ENCODE peak calls at places on chromosomes 7 and 10, in five cellular contexts. One of them, this sample, is unnamed. For H3K27me3, the result is how much of the 10 kb centered on the place peaks cover.

GRCh38 chr10:57925045-57925444 is 342.6 kb downstream of the IPMK start:
- DNase-seq in mesendoderm: no peak
- DNase-seq in heart left ventricle: no peak
- DNase-seq in HepG2: no peak
- DNase-seq in IMR-90: no peak
- DNase-seq in this sample: no peak

GRCh38 chr10:16843252-16843870 is 26.1 kb upstream of the RSU1 start:
- DNase-seq in mesendoderm: peak
- DNase-seq in IMR-90: peak
- DNase-seq in HepG2: peak
- DNase-seq in heart left ventricle: no peak
- DNase-seq in this sample: no peak

GRCh38 chr7:98870071-98870651 is 347 bp upstream of the TMEM130 start:
- DNase-seq in heart left ventricle: peak
- DNase-seq in IMR-90: peak
- DNase-seq in HepG2: no peak
- DNase-seq in mesendoderm: peak
- DNase-seq in this sample: no peak

GRCh38 chr7:21690717-21691116 is 147.9 kb downstream of the DNAH11 start:
- DNase-seq in heart left ventricle: no peak
- DNase-seq in mesendoderm: peak
- DNase-seq in IMR-90: no peak
- DNase-seq in HepG2: no peak
- DNase-seq in this sample: no peak

GRCh38 chr10:35322636-35323035 is 13.7 kb upstream of the CCNY start:
- DNase-seq in mesendoderm: no peak
- DNase-seq in IMR-90: no peak
- DNase-seq in heart left ventricle: no peak
- DNase-seq in HepG2: no peak
- DNase-seq in this sample: no peak

GRCh38 chr10:73060738-73061635 is 35.7 kb downstream of the P4HA1 start:
- DNase-seq in heart left ventricle: no peak
- DNase-seq in mesendoderm: peak
- DNase-seq in IMR-90: peak
- DNase-seq in HepG2: peak
- DNase-seq in this sample: no peak

GRCh38 chr7:96319444-96319843 is 2.5 kb downstream of the SLC25A13 start:
- DNase-seq in HepG2: no peak
- DNase-seq in mesendoderm: no peak
- DNase-seq in heart left ventricle: no peak
- DNase-seq in IMR-90: no peak
- DNase-seq in this sample: no peak

GRCh38 chr7:75995052-75995471 is 667 bp upstream of the TMEM120A start:
- DNase-seq in IMR-90: no peak
- DNase-seq in HepG2: no peak
- DNase-seq in heart left ventricle: peak
- DNase-seq in mesendoderm: no peak
- DNase-seq in this sample: no peak

GRCh38 chr10:37478381-37478780 is 353.0 kb downstream of the ANKRD30A start:
- DNase-seq in HepG2: no peak
- DNase-seq in heart left ventricle: no peak
- DNase-seq in mesendoderm: no peak
- DNase-seq in IMR-90: no peak
- DNase-seq in this sample: no peak

GRCh38 chr7:50267525-50268041 is 36.9 kb upstream of the IKZF1 start:
- DNase-seq in mesendoderm: no peak
- DNase-seq in heart left ventricle: no peak
- DNase-seq in IMR-90: no peak
- DNase-seq in HepG2: no peak
- DNase-seq in this sample: no peak

GRCh38 chr7:22992874-22993840 is 20.8 kb downstream of the HYCC1 start:
- DNase-seq in mesendoderm: no peak
- DNase-seq in heart left ventricle: no peak
- DNase-seq in IMR-90: no peak
- DNase-seq in HepG2: no peak
- DNase-seq in this sample: no peak

GRCh38 chr7:28065721-28066285 is 114.8 kb downstream of the JAZF1 start:
- DNase-seq in IMR-90: no peak
- DNase-seq in mesendoderm: peak
- DNase-seq in HepG2: no peak
- DNase-seq in heart left ventricle: no peak
- DNase-seq in this sample: no peak

GRCh38 chr10:11515596-11516418 is 95.6 kb downstream of the USP6NL start:
- DNase-seq in heart left ventricle: peak
- DNase-seq in IMR-90: peak
- DNase-seq in HepG2: peak
- DNase-seq in mesendoderm: peak
- DNase-seq in this sample: no peak

GRCh38 chr10:717458-717857 is 28.0 kb upstream of the DIP2C start:
- DNase-seq in HepG2: no peak
- DNase-seq in heart left ventricle: no peak
- DNase-seq in IMR-90: no peak
- DNase-seq in mesendoderm: no peak
- DNase-seq in this sample: no peak

GRCh38 chr10:43160919-43161251 is 22.6 kb downstream of the CSGALNACT2 start:
- DNase-seq in IMR-90: no peak
- DNase-seq in HepG2: no peak
- DNase-seq in mesendoderm: no peak
- DNase-seq in heart left ventricle: no peak
- DNase-seq in this sample: no peak

GRCh38 chr10:91977501-91977900 is 53.9 kb downstream of the BTAF1 start:
- DNase-seq in HepG2: no peak
- DNase-seq in mesendoderm: no peak
- DNase-seq in heart left ventricle: no peak
- DNase-seq in IMR-90: no peak
- DNase-seq in this sample: no peak

GRCh38 chr7:70047891-70048448 is 449.7 kb downstream of the AUTS2 start:
- DNase-seq in IMR-90: no peak
- DNase-seq in mesendoderm: no peak
- DNase-seq in HepG2: no peak
- DNase-seq in heart left ventricle: no peak
- DNase-seq in this sample: no peak

GRCh38 chr10:32205666-32206065 is 141.3 kb downstream of the EPC1 start:
- DNase-seq in IMR-90: peak
- DNase-seq in HepG2: no peak
- DNase-seq in heart left ventricle: no peak
- DNase-seq in mesendoderm: no peak
- DNase-seq in this sample: no peak

GRCh38 chr7:1859266-1860035 is 189.4 kb downstream of the ELFN1 start:
- DNase-seq in heart left ventricle: peak
- DNase-seq in HepG2: no peak
- DNase-seq in IMR-90: no peak
- DNase-seq in mesendoderm: no peak
- DNase-seq in this sample: no peak

GRCh38 chr10:10869592-10869991 is 148.1 kb upstream of the CELF2 start:
- DNase-seq in HepG2: no peak
- DNase-seq in mesendoderm: peak
- DNase-seq in heart left ventricle: no peak
- DNase-seq in IMR-90: peak
- DNase-seq in this sample: no peak

GRCh38 chr10:15144788-15145187 is 23.7 kb downstream of the NMT2 start:
- DNase-seq in IMR-90: peak
- DNase-seq in heart left ventricle: no peak
- DNase-seq in HepG2: no peak
- DNase-seq in mesendoderm: no peak
- DNase-seq in this sample: no peak

GRCh38 chr10:3045471-3046209 is 21.7 kb upstream of the PFKP start:
- DNase-seq in IMR-90: peak
- DNase-seq in mesendoderm: peak
- DNase-seq in heart left ventricle: peak
- DNase-seq in HepG2: peak
- DNase-seq in this sample: peak

GRCh38 chr7:26348234-26348851 is 56.7 kb downstream of the SNX10 start:
- DNase-seq in heart left ventricle: no peak
- DNase-seq in mesendoderm: no peak
- DNase-seq in IMR-90: no peak
- DNase-seq in HepG2: peak
- DNase-seq in this sample: peak

GRCh38 chr10:95181731-95182130 is 12.3 kb upstream of the ACSM6 start:
- DNase-seq in IMR-90: peak
- DNase-seq in mesendoderm: no peak
- DNase-seq in HepG2: peak
- DNase-seq in heart left ventricle: no peak
- DNase-seq in this sample: no peak

GRCh38 chr10:3681642-3682554 is 103.1 kb downstream of the KLF6 start:
- DNase-seq in mesendoderm: peak
- DNase-seq in IMR-90: no peak
- DNase-seq in heart left ventricle: no peak
- DNase-seq in HepG2: no peak
- DNase-seq in this sample: no peak

GRCh38 chr10:132251928-132252327 is 55.8 kb downstream of the STK32C start:
- DNase-seq in mesendoderm: no peak
- DNase-seq in heart left ventricle: no peak
- DNase-seq in IMR-90: no peak
- DNase-seq in HepG2: peak
- DNase-seq in this sample: no peak

GRCh38 chr7:25851332-25852248 is 300.4 kb upstream of the NFE2L3 start:
- DNase-seq in mesendoderm: peak
- DNase-seq in heart left ventricle: peak
- DNase-seq in HepG2: peak
- DNase-seq in IMR-90: peak
- DNase-seq in this sample: no peak

GRCh38 chr10:124670849-124671248 is 73.3 kb downstream of the FAM53B start:
- DNase-seq in mesendoderm: no peak
- DNase-seq in IMR-90: no peak
- DNase-seq in HepG2: no peak
- DNase-seq in heart left ventricle: no peak
- DNase-seq in this sample: no peak

GRCh38 chr10:5534880-5535856 is 10.4 kb downstream of the CALML3 start:
- DNase-seq in heart left ventricle: no peak
- DNase-seq in HepG2: peak
- DNase-seq in IMR-90: peak
- DNase-seq in mesendoderm: no peak
- DNase-seq in this sample: no peak

GRCh38 chr7:4159761-4160554 is 522.1 kb upstream of the FOXK1 start:
- DNase-seq in IMR-90: no peak
- DNase-seq in HepG2: no peak
- DNase-seq in heart left ventricle: no peak
- DNase-seq in mesendoderm: no peak
- DNase-seq in this sample: no peak

GRCh38 chr7:79529214-79529895 is 75.9 kb upstream of the MAGI2 start:
- DNase-seq in IMR-90: peak
- DNase-seq in mesendoderm: no peak
- DNase-seq in heart left ventricle: no peak
- DNase-seq in HepG2: no peak
- DNase-seq in this sample: no peak

GRCh38 chr10:113547426-113547825 is 5.4 kb upstream of the HABP2 start:
- DNase-seq in HepG2: no peak
- DNase-seq in IMR-90: no peak
- DNase-seq in mesendoderm: no peak
- DNase-seq in heart left ventricle: no peak
- DNase-seq in this sample: no peak

GRCh38 chr7:76037310-76037709 is 10.5 kb downstream of the STYXL1 start:
- DNase-seq in heart left ventricle: no peak
- DNase-seq in HepG2: no peak
- DNase-seq in IMR-90: peak
- DNase-seq in mesendoderm: no peak
- DNase-seq in this sample: no peak

GRCh38 chr7:128102490-128103291 is 71.5 kb upstream of the LRRC4 start:
- DNase-seq in IMR-90: no peak
- DNase-seq in heart left ventricle: no peak
- DNase-seq in mesendoderm: no peak
- DNase-seq in HepG2: no peak
- DNase-seq in this sample: no peak

GRCh38 chr10:128209862-128210214 is 83.6 kb upstream of the MKI67 start:
- DNase-seq in heart left ventricle: no peak
- DNase-seq in HepG2: no peak
- DNase-seq in mesendoderm: no peak
- DNase-seq in IMR-90: no peak
- DNase-seq in this sample: no peak
- H3K4me3 ChIP-seq in heart left ventricle: peak
- H3K4me3 ChIP-seq in HepG2: no peak
- H3K4me3 ChIP-seq in mesendoderm: no peak
- H3K4me3 ChIP-seq in IMR-90: peak
- H3K4me3 ChIP-seq in this sample: peak

GRCh38 chr10:99235872-99236626 is 397 bp upstream of the HPSE2 start:
- DNase-seq in IMR-90: no peak
- DNase-seq in HepG2: no peak
- DNase-seq in mesendoderm: peak
- DNase-seq in heart left ventricle: no peak
- DNase-seq in this sample: no peak
- H3K27me3 ChIP-seq in IMR-90: half or more
- H3K27me3 ChIP-seq in HepG2: under half
- H3K27me3 ChIP-seq in mesendoderm: under half
- H3K27me3 ChIP-seq in heart left ventricle: half or more
- H3K27me3 ChIP-seq in this sample: half or more

GRCh38 chr10:23157239-23157661 is 34.9 kb upstream of the PTF1A start:
- DNase-seq in IMR-90: no peak
- DNase-seq in HepG2: no peak
- DNase-seq in heart left ventricle: no peak
- DNase-seq in mesendoderm: no peak
- DNase-seq in this sample: no peak

GRCh38 chr10:23155166-23155565 is 36.9 kb upstream of the PTF1A start:
- DNase-seq in HepG2: no peak
- DNase-seq in IMR-90: no peak
- DNase-seq in mesendoderm: no peak
- DNase-seq in heart left ventricle: no peak
- DNase-seq in this sample: no peak

GRCh38 chr10:23157691-23158369 is 34.3 kb upstream of the PTF1A start:
- DNase-seq in IMR-90: peak
- DNase-seq in HepG2: peak
- DNase-seq in heart left ventricle: no peak
- DNase-seq in mesendoderm: peak
- DNase-seq in this sample: peak

GRCh38 chr10:23156447-23157150 is 35.5 kb upstream of the PTF1A start:
- DNase-seq in mesendoderm: no peak
- DNase-seq in heart left ventricle: no peak
- DNase-seq in HepG2: no peak
- DNase-seq in IMR-90: no peak
- DNase-seq in this sample: no peak

GRCh38 chr10:23158370-23158769 is 33.7 kb upstream of the PTF1A start:
- DNase-seq in mesendoderm: peak
- DNase-seq in heart left ventricle: no peak
- DNase-seq in HepG2: peak
- DNase-seq in IMR-90: peak
- DNase-seq in this sample: no peak
- H3K4me3 ChIP-seq in mesendoderm: no peak
- H3K4me3 ChIP-seq in heart left ventricle: no peak
- H3K4me3 ChIP-seq in HepG2: no peak
- H3K4me3 ChIP-seq in IMR-90: no peak
- H3K4me3 ChIP-seq in this sample: no peak

GRCh38 chr7:150968698-150969482 is 9.2 kb downstream of the KCNH2 start:
- DNase-seq in mesendoderm: no peak
- DNase-seq in heart left ventricle: peak
- DNase-seq in IMR-90: no peak
- DNase-seq in HepG2: no peak
- DNase-seq in this sample: no peak

GRCh38 chr7:150965273-150965830 is 12.8 kb downstream of the KCNH2 start:
- DNase-seq in heart left ventricle: peak
- DNase-seq in IMR-90: no peak
- DNase-seq in mesendoderm: no peak
- DNase-seq in HepG2: no peak
- DNase-seq in this sample: no peak

GRCh38 chr7:150968056-150968455 is 10.1 kb downstream of the KCNH2 start:
- DNase-seq in mesendoderm: no peak
- DNase-seq in HepG2: no peak
- DNase-seq in IMR-90: no peak
- DNase-seq in heart left ventricle: peak
- DNase-seq in this sample: no peak

GRCh38 chr7:150966002-150966401 is 12.1 kb downstream of the KCNH2 start:
- DNase-seq in mesendoderm: peak
- DNase-seq in IMR-90: no peak
- DNase-seq in HepG2: peak
- DNase-seq in heart left ventricle: peak
- DNase-seq in this sample: no peak

GRCh38 chr7:150967332-150967731 is 10.8 kb downstream of the KCNH2 start:
- DNase-seq in IMR-90: no peak
- DNase-seq in mesendoderm: no peak
- DNase-seq in heart left ventricle: no peak
- DNase-seq in HepG2: no peak
- DNase-seq in this sample: no peak
- H3K27me3 ChIP-seq in IMR-90: under half
- H3K27me3 ChIP-seq in mesendoderm: under half
- H3K27me3 ChIP-seq in heart left ventricle: under half
- H3K27me3 ChIP-seq in HepG2: under half
- H3K27me3 ChIP-seq in this sample: half or more

This sample was measured in kidney epithelial cell.